ENCODE peak calls at places on chromosomes 1 and 21, in four cellular contexts. P is omental fat pad, Q is choroid plexus epithelial cell, L is suprapubic skin. Z is an unnamed sample.

GRCh38 chr1:66438062-66438970 is 95.6 kb upstream of the SGIP1 start:
- DNase-seq in P (no peak), Q (no peak), L (no peak), Z (no peak)

GRCh38 chr1:154485905-154486304 is 16.1 kb upstream of the TDRD10 start:
- DNase-seq in P (no peak), Q (no peak), L (no peak), Z (no peak)

GRCh38 chr1:46181343-46182260 is 5.3 kb upstream of the P3R3URF start:
- DNase-seq in P (no peak), L (no peak), Q (peak), Z (no peak)

GRCh38 chr1:54220004-54220811 is 20.2 kb downstream of the MRPL37 start:
- DNase-seq in L (no peak), P (no peak), Q (peak), Z (no peak)

GRCh38 chr1:98003442-98003841 is 82.6 kb upstream of the DPYD start:
- DNase-seq in L (no peak), Q (no peak), P (no peak), Z (no peak)

GRCh38 chr1:35390600-35391494 is 122.3 kb downstream of the ZMYM4 start:
- DNase-seq in P (no peak), L (no peak), Q (peak), Z (no peak)

GRCh38 chr1:175493321-175493998 is 249.9 kb downstream of the TNR start:
- DNase-seq in P (no peak), Q (no peak), L (no peak), Z (no peak)

GRCh38 chr1:178278135-178278534 is 184.2 kb downstream of the RASAL2 start:
- DNase-seq in P (no peak), L (no peak), Q (no peak), Z (no peak)

GRCh38 chr1:199701731-199702130 is 325.8 kb upstream of the NR5A2 start:
- DNase-seq in Q (no peak), P (no peak), L (no peak), Z (no peak)

GRCh38 chr1:167782946-167783345 is 61.2 kb downstream of the MPZL1 start:
- DNase-seq in P (no peak), L (no peak), Q (no peak), Z (no peak)

GRCh38 chr1:28735961-28736449 is 735 bp upstream of the YTHDF2 start:
- DNase-seq in P (no peak), L (no peak), Q (no peak), Z (no peak)

GRCh38 chr1:153100241-153100640 is 5.9 kb upstream of the SPRR2E start:
- DNase-seq in Q (no peak), P (no peak), L (no peak), Z (no peak)

GRCh38 chr1:201214461-201214860 is 23.8 kb downstream of the IGFN1 start:
- DNase-seq in Q (no peak), L (peak), P (peak), Z (no peak)

GRCh38 chr1:212225416-212225815 is 59.8 kb upstream of the PPP2R5A start:
- DNase-seq in L (no peak), P (no peak), Q (no peak), Z (no peak)

GRCh38 chr1:183454377-183454776 is 17.9 kb upstream of the SMG7 start:
- DNase-seq in L (no peak), Q (no peak), P (no peak), Z (no peak)

GRCh38 chr1:201648066-201648910 is 109.4 kb downstream of the NAV1 start:
- DNase-seq in P (no peak), Q (peak), L (peak), Z (peak)

GRCh38 chr1:17012775-17013501 is 1.2 kb upstream of the ATP13A2 start:
- DNase-seq in Q (peak), P (no peak), L (peak), Z (no peak)

GRCh38 chr1:236753554-236753953 is 41.5 kb upstream of the MTR start:
- DNase-seq in P (no peak), Q (peak), L (no peak), Z (peak)

GRCh38 chr1:184788970-184789369 is 34.3 kb upstream of the EDEM3 start:
- DNase-seq in P (no peak), L (no peak), Q (no peak), Z (no peak)

GRCh38 chr1:244835276-244836134 is at the start of gene COX20:
- DNase-seq in Q (peak), P (peak), L (peak), Z (peak)

GRCh38 chr1:118788372-118788955 is 199.7 kb downstream of the TBX15 start:
- DNase-seq in P (no peak), Q (peak), L (no peak), Z (no peak)

GRCh38 chr1:203197625-203198024 is 11.1 kb upstream of the CHI3L1 start:
- DNase-seq in L (no peak), Q (peak), P (peak), Z (no peak)

GRCh38 chr1:21232044-21232443 is 55.3 kb upstream of the EIF4G3 start:
- DNase-seq in P (no peak), L (no peak), Q (peak), Z (no peak)

GRCh38 chr21:30194701-30195299 is 21.1 kb downstream of the CLDN8 start:
- DNase-seq in P (no peak), Q (peak), L (no peak), Z (no peak)

GRCh38 chr1:98143403-98143802 is 222.6 kb upstream of the DPYD start:
- DNase-seq in L (no peak), P (no peak), Q (peak), Z (no peak)

GRCh38 chr1:110687244-110687643 is 12.5 kb upstream of the KCNA3 start:
- DNase-seq in Q (peak), L (no peak), P (no peak), Z (no peak)

GRCh38 chr1:113780363-113781146 is 21.3 kb upstream of the PHTF1 start:
- DNase-seq in Q (peak), L (no peak), P (no peak), Z (no peak)
- TF ChIP-seq CTCF in Q (no peak), L (no peak), P (no peak), Z (no peak)

DNA sequence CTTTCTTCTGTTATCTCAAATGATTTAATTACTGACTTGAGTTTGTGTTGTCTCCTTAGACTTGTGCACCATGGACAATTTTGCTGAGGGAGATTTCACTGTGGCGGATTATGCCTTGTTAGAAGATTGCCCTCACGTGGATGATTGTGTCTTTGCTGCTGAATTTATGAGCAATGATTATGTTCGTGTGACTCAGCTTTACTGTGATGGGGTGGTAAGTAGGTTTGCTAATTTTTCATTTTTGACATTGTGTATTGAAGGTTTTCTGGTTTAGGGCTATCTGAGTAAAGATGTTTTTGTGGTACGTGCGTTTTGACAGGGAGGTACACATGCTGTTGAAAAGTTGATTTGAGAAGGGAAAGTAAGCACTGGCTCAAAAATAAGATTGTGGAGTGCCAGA is 14.1 kb downstream of the TTC3 start:
- DNase-seq in Q (peak), P (no peak), L (no peak), Z (no peak)
- TF ChIP-seq CTCF in Q (peak), P (no peak), L (peak), Z (peak)

GRCh38 chr1:64242895-64243756 is 39.7 kb downstream of the UBE2U start:
- DNase-seq in Q (peak), P (no peak), L (no peak), Z (no peak)
- TF ChIP-seq CTCF in Q (peak), P (no peak), L (peak), Z (peak)

GRCh38 chr1:6601865-6602668 is 602 bp downstream of the KLHL21 start:
- DNase-seq in Q (peak), L (no peak), P (no peak), Z (no peak)
- TF ChIP-seq CTCF in Q (no peak), L (no peak), P (no peak), Z (no peak)

DNA sequence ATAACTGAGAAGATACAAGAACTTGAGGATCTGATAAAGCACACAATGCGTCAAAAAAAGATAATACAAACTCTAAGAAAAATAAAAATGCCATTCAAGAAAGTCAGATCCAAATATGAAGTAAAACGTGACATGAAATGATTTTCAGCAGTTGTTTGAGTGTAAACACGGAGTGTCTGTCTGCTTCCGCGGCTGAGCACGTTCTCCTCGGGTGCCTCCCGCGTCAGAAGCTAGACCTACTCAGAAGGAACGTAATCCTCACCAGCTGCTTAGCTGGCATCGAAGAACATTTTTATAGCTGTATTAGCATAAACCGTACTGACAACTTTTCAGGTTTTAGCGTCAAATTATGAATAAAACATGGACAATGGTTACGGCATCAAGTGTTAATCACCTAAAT is 40.3 kb downstream of the RCAN1 start:
- DNase-seq in Q (no peak), L (no peak), P (no peak), Z (no peak)
- TF ChIP-seq CTCF in Q (no peak), L (no peak), P (no peak), Z (no peak)

DNA sequence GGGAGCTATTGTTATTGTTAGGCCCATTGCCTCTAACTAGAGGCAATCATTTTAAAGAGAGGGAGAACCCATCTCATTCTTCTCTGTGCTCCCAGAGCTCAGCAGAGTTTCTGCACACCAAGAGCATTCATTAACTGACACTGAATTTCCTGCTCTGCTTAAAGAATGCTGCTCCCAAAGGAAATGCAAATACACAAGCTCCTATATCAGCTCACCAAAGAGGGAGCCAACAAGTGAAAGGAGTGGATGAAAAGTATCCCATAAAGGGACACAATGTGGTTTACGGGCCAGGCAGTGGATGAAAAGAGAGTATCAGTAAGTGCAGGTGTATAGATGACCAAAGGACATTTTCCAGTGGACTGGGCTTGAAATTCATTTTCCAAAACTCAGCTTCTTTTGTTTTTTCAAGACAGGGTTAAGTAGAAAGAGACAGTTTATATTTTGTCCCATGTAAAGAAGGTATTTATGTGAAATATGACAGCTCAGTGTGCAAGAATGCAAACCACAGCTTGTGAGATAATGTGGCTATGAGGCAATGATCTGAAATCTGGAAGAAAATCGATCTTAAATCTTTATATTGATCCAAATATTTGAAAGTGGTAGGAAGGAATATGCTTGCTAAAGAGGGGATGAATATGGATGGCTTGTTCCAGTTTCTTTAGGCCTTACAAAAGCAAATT is 207.7 kb upstream of the CAMK1G start:
- DNase-seq in L (no peak), Q (peak), P (no peak), Z (no peak)
- TF ChIP-seq CTCF in L (no peak), Q (no peak), P (no peak), Z (no peak)

GRCh38 chr1:83810160-83810559 is 188.8 kb downstream of the TTLL7 start:
- DNase-seq in L (no peak), Q (no peak), P (no peak), Z (no peak)

GRCh38 chr1:83807792-83808191 is 191.1 kb downstream of the TTLL7 start:
- DNase-seq in L (no peak), P (no peak), Q (no peak), Z (no peak)

GRCh38 chr1:83813571-83813970 is 185.4 kb downstream of the TTLL7 start:
- DNase-seq in Q (no peak), P (no peak), L (no peak), Z (no peak)

GRCh38 chr1:83805921-83806320 is 193.0 kb downstream of the TTLL7 start:
- DNase-seq in P (no peak), Q (no peak), L (no peak), Z (no peak)

GRCh38 chr1:83808536-83808935 is 190.4 kb downstream of the TTLL7 start:
- DNase-seq in L (no peak), P (no peak), Q (no peak), Z (no peak)
- TF ChIP-seq CTCF in L (no peak), P (no peak), Q (no peak), Z (no peak)